ENCODE peak calls at places on chromosomes 13 and 19, in nine cellular contexts. Y is astrocyte; A is left ventricle myocardium inferior; S is CD8-positive, alpha-beta memory T cell; O is heart left ventricle; T is CD8-positive, alpha-beta T cell; J is cardiac muscle cell; B is bronchial epithelial cell; X is K562. I is an unnamed sample.
A peak's percentile ranks its signal among the peaks of the same experiment; 100 is the strongest.

GRCh38 chr19:22619932-22620331 is 14.2 kb upstream of the ZNF492 start:
- DNase-seq in Y (no peak), A (no peak), S (no peak), O (no peak), T (no peak), J (no peak), B (no peak), X (no peak), I (no peak)

GRCh38 chr19:18156841-18157464 is 4.0 kb downstream of the PIK3R2 start:
- DNase-seq in Y (peak; percentile 70), A (peak; percentile 86), S (no peak), O (peak; percentile 92), T (no peak), J (peak; percentile 96), B (peak; percentile 84), X (peak; percentile 89), I (peak; percentile 98)

GRCh38 chr19:1263198-1263597 is 5.9 kb upstream of the CIRBP start:
- DNase-seq in Y (no peak), A (no peak), S (no peak), O (no peak), T (no peak), J (no peak), B (no peak), X (no peak), I (no peak)

GRCh38 chr13:113862191-113862765 is 1.6 kb downstream of the GAS6 start:
- DNase-seq in Y (no peak), A (no peak), S (no peak), O (no peak), T (no peak), J (no peak), B (no peak), X (no peak), I (no peak)

GRCh38 chr13:19643652-19644051 is 10.2 kb downstream of the MPHOSPH8 start:
- DNase-seq in Y (no peak), A (no peak), S (no peak), O (no peak), T (no peak), J (no peak), B (no peak), X (no peak), I (no peak)

GRCh38 chr13:53198017-53198416 is 169.4 kb downstream of the OLFM4 start:
- DNase-seq in Y (no peak), A (no peak), S (no peak), O (no peak), T (no peak), J (no peak), B (no peak), X (no peak), I (no peak)

GRCh38 chr13:92804926-92805325 is 421.7 kb upstream of the GPC6 start:
- DNase-seq in Y (peak; percentile 84), A (no peak), S (no peak), O (no peak), T (no peak), J (no peak), B (no peak), X (no peak), I (no peak)

GRCh38 chr13:51009597-51009996 is 100.0 kb downstream of the RNASEH2B start:
- DNase-seq in Y (no peak), A (no peak), S (no peak), O (no peak), T (no peak), J (no peak), B (no peak), X (no peak), I (no peak)

GRCh38 chr19:38676023-38676877 is 28.8 kb downstream of the ACTN4 start:
- DNase-seq in Y (peak; percentile 85), A (no peak), S (no peak), O (peak; percentile 65), T (no peak), J (peak; percentile 77), B (peak; percentile 48), X (peak; percentile 62), I (no peak)

GRCh38 chr19:5257155-5258045 is 83.2 kb downstream of the PTPRS start:
- DNase-seq in Y (no peak), A (no peak), S (no peak), O (no peak), T (no peak), J (no peak), B (no peak), X (no peak), I (no peak)

GRCh38 chr19:5253403-5254110 is 87.1 kb downstream of the PTPRS start:
- DNase-seq in Y (peak; percentile 47), A (no peak), S (no peak), O (no peak), T (no peak), J (no peak), B (no peak), X (no peak), I (no peak)

GRCh38 chr19:5254543-5254942 is 86.1 kb downstream of the PTPRS start:
- DNase-seq in Y (no peak), A (no peak), S (no peak), O (no peak), T (no peak), J (no peak), B (no peak), X (no peak), I (no peak)

GRCh38 chr19:5254944-5255343 is 85.7 kb downstream of the PTPRS start:
- DNase-seq in Y (no peak), A (no peak), S (no peak), O (no peak), T (no peak), J (no peak), B (no peak), X (no peak), I (no peak)

GRCh38 chr19:5255602-5256231 is 84.9 kb downstream of the PTPRS start:
- DNase-seq in Y (no peak), A (no peak), S (no peak), O (no peak), T (no peak), J (no peak), B (no peak), X (peak; percentile 43), I (no peak)
- H3K36me3 ChIP-seq in Y (peaks cover 6% of the 10 kb centered on the region), A (peaks cover 49% of the 10 kb centered on the region), S (no peaks in the 10 kb centered on the region), O (peaks cover 42% of the 10 kb centered on the region), T (no peaks in the 10 kb centered on the region), J (peaks cover 28% of the 10 kb centered on the region), B (peaks cover 2% of the 10 kb centered on the region), X (no peaks in the 10 kb centered on the region), I (peaks cover 53% of the 10 kb centered on the region)

GRCh38 chr13:27565818-27566217 is 54.5 kb downstream of the LNX2 start:
- DNase-seq in Y (no peak), A (no peak), S (no peak), O (no peak), T (no peak), J (no peak), B (no peak), X (no peak), I (no peak)
- H3K36me3 ChIP-seq in Y (peaks cover 9% of the 10 kb centered on the region), A (peaks cover 50% of the 10 kb centered on the region), S (peaks cover 11% of the 10 kb centered on the region), O (peaks cover 78% of the 10 kb centered on the region), T (peaks cover 11% of the 10 kb centered on the region), J (peaks cover 27% of the 10 kb centered on the region), B (peaks cover 16% of the 10 kb centered on the region), X (peaks cover 22% of the 10 kb centered on the region), I (peaks cover 3% of the 10 kb centered on the region)

GRCh38 chr19:48726573-48726972 is 7.0 kb upstream of the MAMSTR start:
- DNase-seq in Y (no peak), A (no peak), S (peak; percentile 52), O (no peak), T (no peak), J (no peak), B (no peak), X (no peak), I (no peak)
- H3K36me3 ChIP-seq in Y (no peaks in the 10 kb centered on the region), A (peaks cover 22% of the 10 kb centered on the region), S (no peaks in the 10 kb centered on the region), O (peaks cover 54% of the 10 kb centered on the region), T (no peaks in the 10 kb centered on the region), J (no peaks in the 10 kb centered on the region), B (no peaks in the 10 kb centered on the region), X (peaks cover 4% of the 10 kb centered on the region), I (no peaks in the 10 kb centered on the region)

GRCh38 chr13:40200273-40200978 is 466.0 kb downstream of the FOXO1 start:
- DNase-seq in Y (no peak), A (no peak), S (no peak), O (no peak), T (no peak), J (no peak), B (peak; percentile 66), X (no peak), I (no peak)
- H3K36me3 ChIP-seq in Y (no peaks in the 10 kb centered on the region), A (no peaks in the 10 kb centered on the region), S (no peaks in the 10 kb centered on the region), O (no peaks in the 10 kb centered on the region), T (no peaks in the 10 kb centered on the region), J (no peaks in the 10 kb centered on the region), B (no peaks in the 10 kb centered on the region), X (no peaks in the 10 kb centered on the region), I (no peaks in the 10 kb centered on the region)

I was measured in BE2C.